ENCODE peak calls at places on chromosomes 13 and 19, in four cellular contexts. One of them, this sample, is unnamed.

GRCh38 chr13:76622336-76623045 is 263.7 kb downstream of the KCTD12 start:
- DNase-seq in thyroid gland: no peak
- DNase-seq in K562: no peak
- DNase-seq in adrenal gland: no peak
- DNase-seq in this sample: no peak

GRCh38 chr19:2289714-2290435 is 7.9 kb upstream of the PEAK3 start:
- DNase-seq in thyroid gland: peak; percentile 20
- DNase-seq in adrenal gland: no peak
- DNase-seq in K562: peak; percentile 67
- DNase-seq in this sample: no peak

GRCh38 chr13:109869312-109870237 is 83.2 kb upstream of the IRS2 start:
- DNase-seq in K562: peak; percentile 34
- DNase-seq in thyroid gland: peak; percentile 90
- DNase-seq in adrenal gland: peak; percentile 94
- DNase-seq in this sample: no peak

GRCh38 chr19:29687897-29688728 is 22.9 kb downstream of the PLEKHF1 start:
- DNase-seq in thyroid gland: no peak
- DNase-seq in adrenal gland: no peak
- DNase-seq in K562: peak; percentile 83
- DNase-seq in this sample: no peak

GRCh38 chr19:41409288-41409687 is 11.7 kb downstream of the BCKDHA start:
- DNase-seq in adrenal gland: peak; percentile 82
- DNase-seq in K562: peak; percentile 49
- DNase-seq in thyroid gland: peak; percentile 80
- DNase-seq in this sample: no peak

GRCh38 chr19:39407644-39408391 is 1.2 kb downstream of the ZFP36 start:
- DNase-seq in thyroid gland: peak; percentile 58
- DNase-seq in K562: peak; percentile 50
- DNase-seq in adrenal gland: peak; percentile 61
- DNase-seq in this sample: no peak

GRCh38 chr13:80584306-80584705 is 243.4 kb upstream of the SPRY2 start:
- DNase-seq in adrenal gland: no peak
- DNase-seq in thyroid gland: no peak
- DNase-seq in K562: no peak
- DNase-seq in this sample: no peak

GRCh38 chr19:54552913-54553310 is 20.7 kb upstream of the LILRA2 start:
- DNase-seq in thyroid gland: no peak
- DNase-seq in K562: no peak
- DNase-seq in adrenal gland: no peak
- DNase-seq in this sample: no peak

GRCh38 chr13:113943821-113944565 is 29.9 kb downstream of the C13orf46 start:
- DNase-seq in adrenal gland: no peak
- DNase-seq in thyroid gland: no peak
- DNase-seq in K562: no peak
- DNase-seq in this sample: no peak

GRCh38 chr13:46639033-46639981 is 86.3 kb downstream of the LRCH1 start:
- DNase-seq in thyroid gland: peak; percentile 13
- DNase-seq in adrenal gland: no peak
- DNase-seq in K562: no peak
- DNase-seq in this sample: no peak

GRCh38 chr19:40740747-40741146 is 9.5 kb downstream of the ACTMAP start:
- DNase-seq in K562: no peak
- DNase-seq in thyroid gland: no peak
- DNase-seq in adrenal gland: no peak
- DNase-seq in this sample: no peak

GRCh38 chr19:42226886-42227285 is 6.8 kb downstream of the ZNF526 start:
- DNase-seq in adrenal gland: no peak
- DNase-seq in thyroid gland: no peak
- DNase-seq in K562: no peak
- DNase-seq in this sample: no peak

GRCh38 chr19:12984143-12984627 is 11.1 kb upstream of the NFIX start:
- DNase-seq in thyroid gland: no peak
- DNase-seq in adrenal gland: no peak
- DNase-seq in K562: no peak
- DNase-seq in this sample: no peak

GRCh38 chr19:33690461-33691427 is 69.0 kb downstream of the CHST8 start:
- DNase-seq in K562: no peak
- DNase-seq in thyroid gland: no peak
- DNase-seq in adrenal gland: no peak
- DNase-seq in this sample: no peak

GRCh38 chr19:51440846-51441409 is 17.3 kb downstream of the SIGLEC8 start:
- DNase-seq in thyroid gland: no peak
- DNase-seq in adrenal gland: peak; percentile 24
- DNase-seq in K562: peak; percentile 84
- DNase-seq in this sample: no peak

GRCh38 chr13:80276371-80277289 is 64.3 kb downstream of the SPRY2 start:
- DNase-seq in K562: no peak
- DNase-seq in adrenal gland: no peak
- DNase-seq in thyroid gland: peak; percentile 52
- DNase-seq in this sample: no peak

GRCh38 chr13:26255717-26256277 is 1.9 kb downstream of the CDK8 start:
- DNase-seq in adrenal gland: no peak
- DNase-seq in K562: peak; percentile 24
- DNase-seq in thyroid gland: no peak
- DNase-seq in this sample: no peak

GRCh38 chr19:10093295-10094186 is 7.4 kb downstream of the SHFL start:
- DNase-seq in K562: peak; percentile 27
- DNase-seq in adrenal gland: peak; percentile 30
- DNase-seq in thyroid gland: no peak
- DNase-seq in this sample: no peak

GRCh38 chr19:3142292-3142670 is 6.4 kb downstream of the GNA15 start:
- DNase-seq in adrenal gland: no peak
- DNase-seq in K562: no peak
- DNase-seq in thyroid gland: no peak
- DNase-seq in this sample: no peak

GRCh38 chr19:15400521-15401396 is 18.0 kb downstream of the AKAP8L start:
- DNase-seq in adrenal gland: no peak
- DNase-seq in K562: no peak
- DNase-seq in thyroid gland: no peak
- DNase-seq in this sample: no peak

GRCh38 chr13:51549050-51549449 is 35.2 kb upstream of the WDFY2 start:
- DNase-seq in adrenal gland: peak; percentile 30
- DNase-seq in K562: peak; percentile 76
- DNase-seq in thyroid gland: peak; percentile 34
- DNase-seq in this sample: no peak

GRCh38 chr13:99577934-99578917 is 77.0 kb downstream of the TM9SF2 start:
- DNase-seq in thyroid gland: no peak
- DNase-seq in adrenal gland: peak; percentile 41
- DNase-seq in K562: peak; percentile 13
- DNase-seq in this sample: no peak

GRCh38 chr19:41586064-41586463 is 10.1 kb downstream of the CEACAM21 start:
- DNase-seq in adrenal gland: no peak
- DNase-seq in thyroid gland: no peak
- DNase-seq in K562: no peak
- DNase-seq in this sample: no peak

GRCh38 chr13:43180036-43180660 is 156.8 kb downstream of the DNAJC15 start:
- DNase-seq in adrenal gland: no peak
- DNase-seq in K562: no peak
- DNase-seq in thyroid gland: peak; percentile 52
- DNase-seq in this sample: no peak

GRCh38 chr13:34347784-34348573 is 530.0 kb downstream of the RFC3 start:
- DNase-seq in adrenal gland: no peak
- DNase-seq in thyroid gland: peak; percentile 18
- DNase-seq in K562: no peak
- DNase-seq in this sample: no peak

GRCh38 chr19:29283366-29283765 is 70.4 kb upstream of the UQCRFS1 start:
- DNase-seq in thyroid gland: no peak
- DNase-seq in adrenal gland: no peak
- DNase-seq in K562: no peak
- DNase-seq in this sample: no peak

GRCh38 chr13:59745395-59745788 is 418.3 kb downstream of the DIAPH3 start:
- DNase-seq in thyroid gland: no peak
- DNase-seq in K562: no peak
- DNase-seq in adrenal gland: no peak
- DNase-seq in this sample: no peak

GRCh38 chr13:20565120-20565736 is 1.7 kb upstream of the IFT88 start:
- DNase-seq in adrenal gland: no peak
- DNase-seq in K562: no peak
- DNase-seq in thyroid gland: no peak
- DNase-seq in this sample: no peak

GRCh38 chr19:34306213-34306661 is 51.9 kb downstream of the GARRE1 start:
- DNase-seq in thyroid gland: no peak
- DNase-seq in adrenal gland: no peak
- DNase-seq in K562: no peak
- DNase-seq in this sample: no peak

GRCh38 chr19:51726049-51726448 is 2.3 kb upstream of the HAS1 start:
- DNase-seq in K562: peak; percentile 74
- DNase-seq in adrenal gland: no peak
- DNase-seq in thyroid gland: no peak
- DNase-seq in this sample: no peak

GRCh38 chr19:3283886-3284657 is 59.6 kb downstream of the CELF5 start:
- DNase-seq in K562: no peak
- DNase-seq in adrenal gland: no peak
- DNase-seq in thyroid gland: no peak
- DNase-seq in this sample: no peak

GRCh38 chr13:45063261-45063870 is 56.9 kb upstream of the GTF2F2 start:
- DNase-seq in adrenal gland: no peak
- DNase-seq in thyroid gland: no peak
- DNase-seq in K562: no peak
- DNase-seq in this sample: no peak

GRCh38 chr13:33348366-33348765 is 62.8 kb upstream of the STARD13 start:
- DNase-seq in adrenal gland: no peak
- DNase-seq in K562: no peak
- DNase-seq in thyroid gland: peak; percentile 54
- DNase-seq in this sample: no peak

GRCh38 chr13:64154514-64154913 is 2738.9 kb upstream of the PCDH20 start:
- DNase-seq in adrenal gland: no peak
- DNase-seq in thyroid gland: no peak
- DNase-seq in K562: no peak
- DNase-seq in this sample: no peak

GRCh38 chr19:56105090-56105701 is 15.9 kb downstream of the ZNF787 start:
- DNase-seq in thyroid gland: peak; percentile 95
- DNase-seq in adrenal gland: peak; percentile 91
- DNase-seq in K562: no peak
- DNase-seq in this sample: no peak

DNA sequence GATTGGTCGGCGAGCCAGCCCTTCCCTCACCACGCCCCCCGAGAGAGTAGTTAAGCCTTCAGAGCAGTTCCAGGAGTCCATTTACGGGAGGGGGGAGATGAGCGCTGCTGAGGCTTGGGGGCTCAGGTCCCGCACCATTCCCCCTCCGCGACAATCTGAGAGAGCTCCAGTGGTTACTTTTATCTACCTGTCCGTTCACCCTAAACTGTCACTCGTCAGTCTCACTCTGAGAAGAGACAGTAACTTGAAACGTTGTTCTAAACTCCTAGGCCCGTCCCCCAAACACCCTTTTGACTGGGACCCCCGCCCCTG is 2.0 kb downstream of the FOSB start:
- DNase-seq in K562: peak; percentile 93
- DNase-seq in adrenal gland: no peak
- DNase-seq in thyroid gland: peak; percentile 95
- DNase-seq in this sample: no peak
- TF ChIP-seq POLR2A in K562: peak; percentile 48
- TF ChIP-seq POLR2A in adrenal gland: no peak
- TF ChIP-seq POLR2A in thyroid gland: no peak
- TF ChIP-seq POLR2A in this sample: peak; percentile 72

DNA sequence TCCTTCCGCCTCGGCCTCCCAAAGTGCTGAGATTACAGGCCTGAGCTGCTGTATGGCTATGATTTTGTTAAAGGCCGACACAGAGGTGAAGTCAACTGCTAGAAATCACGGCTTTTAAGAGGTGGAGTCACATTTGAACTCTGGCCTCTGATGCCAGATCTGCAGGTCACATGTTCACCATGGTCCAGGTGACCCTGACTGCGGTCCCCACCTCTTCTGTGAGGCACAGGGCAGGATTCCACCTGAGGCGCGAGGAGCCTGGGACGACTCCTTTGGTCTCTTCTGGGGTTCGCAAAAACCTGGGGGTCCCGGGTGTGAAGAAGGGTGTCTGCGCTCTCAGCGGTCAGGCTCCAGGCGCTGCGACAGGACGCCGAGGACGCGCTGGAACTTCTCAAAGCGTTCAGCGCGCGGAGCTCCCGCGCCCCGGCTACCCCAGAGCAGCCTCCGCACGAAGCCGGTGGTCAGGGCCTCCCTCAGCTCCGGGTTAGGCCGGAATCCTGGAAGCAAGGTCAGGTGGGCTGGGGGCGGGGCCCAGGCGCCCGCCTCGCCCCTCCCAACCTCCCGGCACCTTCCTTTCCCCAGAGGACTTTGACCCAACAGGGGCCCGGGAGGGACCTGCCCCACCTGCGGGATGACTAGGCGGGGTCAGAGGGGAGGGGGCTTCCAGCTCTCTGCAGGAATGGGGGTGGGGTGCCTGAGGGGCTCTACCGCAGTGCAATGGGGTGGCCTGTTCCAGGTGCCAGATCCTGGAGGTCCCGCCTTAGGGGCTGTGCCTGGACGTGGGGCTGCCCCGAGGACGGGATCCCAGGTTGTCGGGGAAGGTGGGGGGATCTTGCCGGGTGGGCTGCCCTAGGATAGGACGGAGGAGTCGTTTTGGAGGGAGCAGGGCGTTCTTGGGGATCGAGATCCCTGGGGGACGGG is 13.0 kb downstream of the TRIP10 start:
- DNase-seq in K562: no peak
- DNase-seq in thyroid gland: no peak
- DNase-seq in adrenal gland: no peak
- DNase-seq in this sample: no peak
- H3K4me3 ChIP-seq in K562: peak overlapping the region; percentile 36
- H3K4me3 ChIP-seq in thyroid gland: no peak overlapping the region
- H3K4me3 ChIP-seq in adrenal gland: no peak overlapping the region
- H3K4me3 ChIP-seq in this sample: peak overlapping the region; percentile 36

DNA sequence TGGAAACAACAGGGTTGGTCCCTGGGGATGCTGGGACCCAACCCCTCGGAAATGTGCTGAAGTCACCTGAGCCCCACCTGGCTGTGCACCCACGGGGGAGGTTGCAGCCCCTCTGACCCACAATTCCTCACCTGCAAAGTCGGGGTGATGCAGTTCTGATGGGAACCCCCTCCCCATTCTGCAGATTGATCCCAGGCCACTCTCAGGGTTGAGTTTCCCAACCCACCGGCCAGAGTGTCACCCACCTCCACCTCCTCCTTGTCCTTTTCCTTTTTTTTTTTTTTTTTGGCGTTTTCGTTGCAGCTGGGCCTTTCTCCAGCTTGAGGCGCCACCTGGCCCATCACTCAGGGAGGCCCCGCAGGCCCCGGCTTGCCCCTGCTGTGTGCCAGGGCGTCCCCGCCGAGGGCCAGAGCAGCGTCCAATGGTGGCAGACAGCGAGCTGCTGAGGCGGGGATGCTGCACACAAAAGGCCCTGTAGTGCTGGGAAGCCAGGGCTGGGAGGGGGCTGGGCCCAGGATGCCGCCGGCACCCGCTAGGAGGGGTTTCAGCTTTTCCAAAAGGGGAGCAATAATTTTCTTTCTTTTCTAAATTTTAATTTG is 4.6 kb downstream of the PIK3R2 start:
- DNase-seq in K562: no peak
- DNase-seq in adrenal gland: peak; percentile 79
- DNase-seq in thyroid gland: peak; percentile 52
- DNase-seq in this sample: no peak
- H3K4me1 ChIP-seq in K562: peaks cover 79% of the 10 kb centered on the region
- H3K4me1 ChIP-seq in adrenal gland: peaks cover 44% of the 10 kb centered on the region
- H3K4me1 ChIP-seq in thyroid gland: peaks cover 35% of the 10 kb centered on the region
- H3K4me1 ChIP-seq in this sample: peaks cover 91% of the 10 kb centered on the region

GRCh38 chr19:543912-544608 is at the start of gene GZMM:
- DNase-seq in thyroid gland: no peak
- DNase-seq in adrenal gland: no peak
- DNase-seq in K562: peak; percentile 67
- DNase-seq in this sample: no peak
- TF ChIP-seq POLR2A in thyroid gland: no peak
- TF ChIP-seq POLR2A in adrenal gland: no peak
- TF ChIP-seq POLR2A in K562: peak; percentile 27
- TF ChIP-seq POLR2A in this sample: no peak

GRCh38 chr13:102298051-102298450 is 103.8 kb downstream of the FGF14 start:
- DNase-seq in thyroid gland: no peak
- DNase-seq in K562: no peak
- DNase-seq in adrenal gland: no peak
- DNase-seq in this sample: no peak
- H3K4me3 ChIP-seq in thyroid gland: no peak overlapping the region
- H3K4me3 ChIP-seq in K562: no peak overlapping the region
- H3K4me3 ChIP-seq in adrenal gland: no peak overlapping the region
- H3K4me3 ChIP-seq in this sample: no peak overlapping the region